ENCODE peak calls at places on chromosomes 16 and 17, in eight cellular contexts. One of them, this sample, is unnamed.

GRCh38 chr16:78463591-78463990 is 364.1 kb downstream of the WWOX start:
- DNase-seq in non-pigmented ciliary epithelial cell: no peak
- DNase-seq in retina: no peak
- DNase-seq in ELR: no peak
- DNase-seq in activated T-helper 1 cell treated with anti-CD3 and anti-CD28 coated beads, Interleukin-12 subunit alpha, Interleukin-12 subunit beta, Interleukin-2, Interleukin-4 antibody, amounts not matched to agents 30 ng/mL and 10 ng/mL and 1 ng/mL, durations not matched to agents 14 hours and 24 hours and 36 hours: no peak
- DNase-seq in PC-3: no peak
- DNase-seq in activated naive CD8-positive, alpha-beta T cell treated with anti-CD3 and anti-CD28 coated beads, Interleukin-2, amount 50 U/mL, for 24 hours: no peak
- DNase-seq in EL: no peak
- DNase-seq in this sample: no peak

GRCh38 chr16:84283314-84284167 is 11.1 kb upstream of the WFDC1 start:
- DNase-seq in activated naive CD8-positive, alpha-beta T cell treated with anti-CD3 and anti-CD28 coated beads, Interleukin-2, amount 50 U/mL, for 24 hours: no peak
- DNase-seq in retina: peak; percentile 46
- DNase-seq in EL: no peak
- DNase-seq in ELR: no peak
- DNase-seq in PC-3: no peak
- DNase-seq in activated T-helper 1 cell treated with anti-CD3 and anti-CD28 coated beads, Interleukin-12 subunit alpha, Interleukin-12 subunit beta, Interleukin-2, Interleukin-4 antibody, amounts not matched to agents 30 ng/mL and 10 ng/mL and 1 ng/mL, durations not matched to agents 14 hours and 24 hours and 36 hours: no peak
- DNase-seq in non-pigmented ciliary epithelial cell: no peak
- DNase-seq in this sample: no peak

GRCh38 chr17:58189436-58190146 is 2.9 kb upstream of the EPX start:
- DNase-seq in retina: no peak
- DNase-seq in ELR: peak; percentile 89
- DNase-seq in activated T-helper 1 cell treated with anti-CD3 and anti-CD28 coated beads, Interleukin-12 subunit alpha, Interleukin-12 subunit beta, Interleukin-2, Interleukin-4 antibody, amounts not matched to agents 30 ng/mL and 10 ng/mL and 1 ng/mL, durations not matched to agents 14 hours and 24 hours and 36 hours: no peak
- DNase-seq in non-pigmented ciliary epithelial cell: peak; percentile 56
- DNase-seq in activated naive CD8-positive, alpha-beta T cell treated with anti-CD3 and anti-CD28 coated beads, Interleukin-2, amount 50 U/mL, for 24 hours: no peak
- DNase-seq in PC-3: peak; percentile 98
- DNase-seq in EL: peak; percentile 87
- DNase-seq in this sample: peak; percentile 21

GRCh38 chr17:61955621-61956020 is 27.8 kb upstream of the INTS2 start:
- DNase-seq in retina: no peak
- DNase-seq in ELR: no peak
- DNase-seq in PC-3: no peak
- DNase-seq in non-pigmented ciliary epithelial cell: no peak
- DNase-seq in activated naive CD8-positive, alpha-beta T cell treated with anti-CD3 and anti-CD28 coated beads, Interleukin-2, amount 50 U/mL, for 24 hours: no peak
- DNase-seq in EL: no peak
- DNase-seq in activated T-helper 1 cell treated with anti-CD3 and anti-CD28 coated beads, Interleukin-12 subunit alpha, Interleukin-12 subunit beta, Interleukin-2, Interleukin-4 antibody, amounts not matched to agents 30 ng/mL and 10 ng/mL and 1 ng/mL, durations not matched to agents 14 hours and 24 hours and 36 hours: no peak
- DNase-seq in this sample: no peak

GRCh38 chr17:45782889-45783592 is 1.1 kb upstream of the CRHR1 start:
- DNase-seq in activated T-helper 1 cell treated with anti-CD3 and anti-CD28 coated beads, Interleukin-12 subunit alpha, Interleukin-12 subunit beta, Interleukin-2, Interleukin-4 antibody, amounts not matched to agents 30 ng/mL and 10 ng/mL and 1 ng/mL, durations not matched to agents 14 hours and 24 hours and 36 hours: no peak
- DNase-seq in PC-3: no peak
- DNase-seq in non-pigmented ciliary epithelial cell: no peak
- DNase-seq in ELR: no peak
- DNase-seq in retina: peak; percentile 85
- DNase-seq in EL: no peak
- DNase-seq in activated naive CD8-positive, alpha-beta T cell treated with anti-CD3 and anti-CD28 coated beads, Interleukin-2, amount 50 U/mL, for 24 hours: peak; percentile 70
- DNase-seq in this sample: peak; percentile 28

GRCh38 chr16:61834082-61834481 is 202.2 kb downstream of the CDH8 start:
- DNase-seq in activated T-helper 1 cell treated with anti-CD3 and anti-CD28 coated beads, Interleukin-12 subunit alpha, Interleukin-12 subunit beta, Interleukin-2, Interleukin-4 antibody, amounts not matched to agents 30 ng/mL and 10 ng/mL and 1 ng/mL, durations not matched to agents 14 hours and 24 hours and 36 hours: no peak
- DNase-seq in retina: no peak
- DNase-seq in non-pigmented ciliary epithelial cell: no peak
- DNase-seq in activated naive CD8-positive, alpha-beta T cell treated with anti-CD3 and anti-CD28 coated beads, Interleukin-2, amount 50 U/mL, for 24 hours: no peak
- DNase-seq in ELR: no peak
- DNase-seq in PC-3: no peak
- DNase-seq in EL: no peak
- DNase-seq in this sample: no peak

GRCh38 chr17:42969006-42969581 is 4.8 kb upstream of the AARSD1 start:
- DNase-seq in activated naive CD8-positive, alpha-beta T cell treated with anti-CD3 and anti-CD28 coated beads, Interleukin-2, amount 50 U/mL, for 24 hours: no peak
- DNase-seq in ELR: no peak
- DNase-seq in non-pigmented ciliary epithelial cell: no peak
- DNase-seq in retina: no peak
- DNase-seq in activated T-helper 1 cell treated with anti-CD3 and anti-CD28 coated beads, Interleukin-12 subunit alpha, Interleukin-12 subunit beta, Interleukin-2, Interleukin-4 antibody, amounts not matched to agents 30 ng/mL and 10 ng/mL and 1 ng/mL, durations not matched to agents 14 hours and 24 hours and 36 hours: no peak
- DNase-seq in EL: no peak
- DNase-seq in PC-3: no peak
- DNase-seq in this sample: peak; percentile 67

GRCh38 chr16:57194512-57194911 is 8.4 kb downstream of the RSPRY1 start:
- DNase-seq in retina: no peak
- DNase-seq in activated T-helper 1 cell treated with anti-CD3 and anti-CD28 coated beads, Interleukin-12 subunit alpha, Interleukin-12 subunit beta, Interleukin-2, Interleukin-4 antibody, amounts not matched to agents 30 ng/mL and 10 ng/mL and 1 ng/mL, durations not matched to agents 14 hours and 24 hours and 36 hours: no peak
- DNase-seq in PC-3: peak; percentile 90
- DNase-seq in EL: peak; percentile 92
- DNase-seq in ELR: peak; percentile 97
- DNase-seq in non-pigmented ciliary epithelial cell: peak; percentile 87
- DNase-seq in activated naive CD8-positive, alpha-beta T cell treated with anti-CD3 and anti-CD28 coated beads, Interleukin-2, amount 50 U/mL, for 24 hours: no peak
- DNase-seq in this sample: no peak

GRCh38 chr16:88700636-88701482 is 5.3 kb downstream of the RNF166 start:
- DNase-seq in retina: no peak
- DNase-seq in ELR: peak; percentile 96
- DNase-seq in PC-3: peak; percentile 72
- DNase-seq in non-pigmented ciliary epithelial cell: peak; percentile 71
- DNase-seq in activated naive CD8-positive, alpha-beta T cell treated with anti-CD3 and anti-CD28 coated beads, Interleukin-2, amount 50 U/mL, for 24 hours: peak; percentile 93
- DNase-seq in EL: peak; percentile 80
- DNase-seq in activated T-helper 1 cell treated with anti-CD3 and anti-CD28 coated beads, Interleukin-12 subunit alpha, Interleukin-12 subunit beta, Interleukin-2, Interleukin-4 antibody, amounts not matched to agents 30 ng/mL and 10 ng/mL and 1 ng/mL, durations not matched to agents 14 hours and 24 hours and 36 hours: peak; percentile 92
- DNase-seq in this sample: peak; percentile 87

GRCh38 chr17:81903415-81903831 is 1.4 kb downstream of the NPB start:
- DNase-seq in PC-3: no peak
- DNase-seq in retina: no peak
- DNase-seq in activated naive CD8-positive, alpha-beta T cell treated with anti-CD3 and anti-CD28 coated beads, Interleukin-2, amount 50 U/mL, for 24 hours: no peak
- DNase-seq in ELR: no peak
- DNase-seq in EL: no peak
- DNase-seq in activated T-helper 1 cell treated with anti-CD3 and anti-CD28 coated beads, Interleukin-12 subunit alpha, Interleukin-12 subunit beta, Interleukin-2, Interleukin-4 antibody, amounts not matched to agents 30 ng/mL and 10 ng/mL and 1 ng/mL, durations not matched to agents 14 hours and 24 hours and 36 hours: no peak
- DNase-seq in non-pigmented ciliary epithelial cell: no peak
- DNase-seq in this sample: no peak

GRCh38 chr16:84144859-84145639 is at the start of the genes DNAAF1 and HSDL1:
- DNase-seq in EL: peak; percentile 83
- DNase-seq in retina: peak; percentile 94
- DNase-seq in non-pigmented ciliary epithelial cell: peak; percentile 17
- DNase-seq in activated T-helper 1 cell treated with anti-CD3 and anti-CD28 coated beads, Interleukin-12 subunit alpha, Interleukin-12 subunit beta, Interleukin-2, Interleukin-4 antibody, amounts not matched to agents 30 ng/mL and 10 ng/mL and 1 ng/mL, durations not matched to agents 14 hours and 24 hours and 36 hours: peak; percentile 92
- DNase-seq in PC-3: peak; percentile 88
- DNase-seq in activated naive CD8-positive, alpha-beta T cell treated with anti-CD3 and anti-CD28 coated beads, Interleukin-2, amount 50 U/mL, for 24 hours: peak; percentile 96
- DNase-seq in ELR: peak; percentile 90
- DNase-seq in this sample: peak; percentile 89

GRCh38 chr16:2151188-2152091 is 3.0 kb downstream of the RAB26 start:
- DNase-seq in EL: peak; percentile 36
- DNase-seq in activated naive CD8-positive, alpha-beta T cell treated with anti-CD3 and anti-CD28 coated beads, Interleukin-2, amount 50 U/mL, for 24 hours: peak; percentile 25
- DNase-seq in non-pigmented ciliary epithelial cell: no peak
- DNase-seq in PC-3: no peak
- DNase-seq in ELR: peak; percentile 53
- DNase-seq in activated T-helper 1 cell treated with anti-CD3 and anti-CD28 coated beads, Interleukin-12 subunit alpha, Interleukin-12 subunit beta, Interleukin-2, Interleukin-4 antibody, amounts not matched to agents 30 ng/mL and 10 ng/mL and 1 ng/mL, durations not matched to agents 14 hours and 24 hours and 36 hours: no peak
- DNase-seq in retina: no peak
- DNase-seq in this sample: peak; percentile 19

GRCh38 chr16:54355251-54355650 is 68.7 kb upstream of the IRX3 start:
- DNase-seq in non-pigmented ciliary epithelial cell: peak; percentile 46
- DNase-seq in ELR: peak; percentile 66
- DNase-seq in activated naive CD8-positive, alpha-beta T cell treated with anti-CD3 and anti-CD28 coated beads, Interleukin-2, amount 50 U/mL, for 24 hours: no peak
- DNase-seq in EL: peak; percentile 47
- DNase-seq in PC-3: no peak
- DNase-seq in retina: no peak
- DNase-seq in activated T-helper 1 cell treated with anti-CD3 and anti-CD28 coated beads, Interleukin-12 subunit alpha, Interleukin-12 subunit beta, Interleukin-2, Interleukin-4 antibody, amounts not matched to agents 30 ng/mL and 10 ng/mL and 1 ng/mL, durations not matched to agents 14 hours and 24 hours and 36 hours: no peak
- DNase-seq in this sample: no peak

GRCh38 chr16:89990799-89991198 is 28.5 kb downstream of the DBNDD1 start:
- DNase-seq in non-pigmented ciliary epithelial cell: no peak
- DNase-seq in activated T-helper 1 cell treated with anti-CD3 and anti-CD28 coated beads, Interleukin-12 subunit alpha, Interleukin-12 subunit beta, Interleukin-2, Interleukin-4 antibody, amounts not matched to agents 30 ng/mL and 10 ng/mL and 1 ng/mL, durations not matched to agents 14 hours and 24 hours and 36 hours: no peak
- DNase-seq in EL: no peak
- DNase-seq in retina: no peak
- DNase-seq in ELR: no peak
- DNase-seq in activated naive CD8-positive, alpha-beta T cell treated with anti-CD3 and anti-CD28 coated beads, Interleukin-2, amount 50 U/mL, for 24 hours: no peak
- DNase-seq in PC-3: no peak
- DNase-seq in this sample: no peak

GRCh38 chr17:12627177-12627629 is 38.5 kb upstream of the MYOCD start:
- DNase-seq in PC-3: peak; percentile 12
- DNase-seq in non-pigmented ciliary epithelial cell: peak; percentile 89
- DNase-seq in EL: peak; percentile 92
- DNase-seq in activated T-helper 1 cell treated with anti-CD3 and anti-CD28 coated beads, Interleukin-12 subunit alpha, Interleukin-12 subunit beta, Interleukin-2, Interleukin-4 antibody, amounts not matched to agents 30 ng/mL and 10 ng/mL and 1 ng/mL, durations not matched to agents 14 hours and 24 hours and 36 hours: no peak
- DNase-seq in ELR: peak; percentile 95
- DNase-seq in activated naive CD8-positive, alpha-beta T cell treated with anti-CD3 and anti-CD28 coated beads, Interleukin-2, amount 50 U/mL, for 24 hours: no peak
- DNase-seq in retina: no peak
- DNase-seq in this sample: no peak

GRCh38 chr16:21598676-21599157 is 660 bp upstream of the METTL9 start:
- DNase-seq in non-pigmented ciliary epithelial cell: no peak
- DNase-seq in ELR: no peak
- DNase-seq in retina: no peak
- DNase-seq in activated T-helper 1 cell treated with anti-CD3 and anti-CD28 coated beads, Interleukin-12 subunit alpha, Interleukin-12 subunit beta, Interleukin-2, Interleukin-4 antibody, amounts not matched to agents 30 ng/mL and 10 ng/mL and 1 ng/mL, durations not matched to agents 14 hours and 24 hours and 36 hours: no peak
- DNase-seq in activated naive CD8-positive, alpha-beta T cell treated with anti-CD3 and anti-CD28 coated beads, Interleukin-2, amount 50 U/mL, for 24 hours: no peak
- DNase-seq in EL: peak; percentile 15
- DNase-seq in PC-3: no peak
- DNase-seq in this sample: peak; percentile 27

GRCh38 chr17:41452276-41452675 is 11.5 kb upstream of the KRT38 start:
- DNase-seq in PC-3: no peak
- DNase-seq in non-pigmented ciliary epithelial cell: no peak
- DNase-seq in ELR: no peak
- DNase-seq in activated naive CD8-positive, alpha-beta T cell treated with anti-CD3 and anti-CD28 coated beads, Interleukin-2, amount 50 U/mL, for 24 hours: no peak
- DNase-seq in EL: no peak
- DNase-seq in retina: no peak
- DNase-seq in activated T-helper 1 cell treated with anti-CD3 and anti-CD28 coated beads, Interleukin-12 subunit alpha, Interleukin-12 subunit beta, Interleukin-2, Interleukin-4 antibody, amounts not matched to agents 30 ng/mL and 10 ng/mL and 1 ng/mL, durations not matched to agents 14 hours and 24 hours and 36 hours: no peak
- DNase-seq in this sample: peak; percentile 43

GRCh38 chr17:65020284-65020683 is 36.3 kb downstream of the GNA13 start:
- DNase-seq in retina: no peak
- DNase-seq in activated naive CD8-positive, alpha-beta T cell treated with anti-CD3 and anti-CD28 coated beads, Interleukin-2, amount 50 U/mL, for 24 hours: no peak
- DNase-seq in activated T-helper 1 cell treated with anti-CD3 and anti-CD28 coated beads, Interleukin-12 subunit alpha, Interleukin-12 subunit beta, Interleukin-2, Interleukin-4 antibody, amounts not matched to agents 30 ng/mL and 10 ng/mL and 1 ng/mL, durations not matched to agents 14 hours and 24 hours and 36 hours: no peak
- DNase-seq in PC-3: peak; percentile 67
- DNase-seq in EL: peak; percentile 78
- DNase-seq in non-pigmented ciliary epithelial cell: peak; percentile 44
- DNase-seq in ELR: peak; percentile 79
- DNase-seq in this sample: no peak

GRCh38 chr16:66382966-66383299 is 16.4 kb downstream of the CDH5 start:
- DNase-seq in PC-3: peak; percentile 85
- DNase-seq in non-pigmented ciliary epithelial cell: peak; percentile 81
- DNase-seq in activated T-helper 1 cell treated with anti-CD3 and anti-CD28 coated beads, Interleukin-12 subunit alpha, Interleukin-12 subunit beta, Interleukin-2, Interleukin-4 antibody, amounts not matched to agents 30 ng/mL and 10 ng/mL and 1 ng/mL, durations not matched to agents 14 hours and 24 hours and 36 hours: no peak
- DNase-seq in activated naive CD8-positive, alpha-beta T cell treated with anti-CD3 and anti-CD28 coated beads, Interleukin-2, amount 50 U/mL, for 24 hours: no peak
- DNase-seq in EL: peak; percentile 90
- DNase-seq in ELR: peak; percentile 96
- DNase-seq in retina: no peak
- DNase-seq in this sample: no peak

GRCh38 chr17:79833744-79834574 is 5.3 kb downstream of the CBX4 start:
- DNase-seq in ELR: no peak
- DNase-seq in PC-3: no peak
- DNase-seq in activated T-helper 1 cell treated with anti-CD3 and anti-CD28 coated beads, Interleukin-12 subunit alpha, Interleukin-12 subunit beta, Interleukin-2, Interleukin-4 antibody, amounts not matched to agents 30 ng/mL and 10 ng/mL and 1 ng/mL, durations not matched to agents 14 hours and 24 hours and 36 hours: no peak
- DNase-seq in activated naive CD8-positive, alpha-beta T cell treated with anti-CD3 and anti-CD28 coated beads, Interleukin-2, amount 50 U/mL, for 24 hours: no peak
- DNase-seq in non-pigmented ciliary epithelial cell: no peak
- DNase-seq in retina: peak; percentile 25
- DNase-seq in EL: no peak
- DNase-seq in this sample: no peak

GRCh38 chr16:71542377-71542776 is 16.2 kb downstream of the CHST4 start:
- DNase-seq in activated T-helper 1 cell treated with anti-CD3 and anti-CD28 coated beads, Interleukin-12 subunit alpha, Interleukin-12 subunit beta, Interleukin-2, Interleukin-4 antibody, amounts not matched to agents 30 ng/mL and 10 ng/mL and 1 ng/mL, durations not matched to agents 14 hours and 24 hours and 36 hours: peak; percentile 34
- DNase-seq in activated naive CD8-positive, alpha-beta T cell treated with anti-CD3 and anti-CD28 coated beads, Interleukin-2, amount 50 U/mL, for 24 hours: peak; percentile 69
- DNase-seq in retina: peak; percentile 27
- DNase-seq in non-pigmented ciliary epithelial cell: no peak
- DNase-seq in PC-3: peak; percentile 6
- DNase-seq in ELR: peak; percentile 73
- DNase-seq in EL: peak; percentile 60
- DNase-seq in this sample: peak; percentile 78

GRCh38 chr16:15482068-15482747 is 47.8 kb downstream of the BMERB1 start:
- DNase-seq in activated T-helper 1 cell treated with anti-CD3 and anti-CD28 coated beads, Interleukin-12 subunit alpha, Interleukin-12 subunit beta, Interleukin-2, Interleukin-4 antibody, amounts not matched to agents 30 ng/mL and 10 ng/mL and 1 ng/mL, durations not matched to agents 14 hours and 24 hours and 36 hours: no peak
- DNase-seq in ELR: peak; percentile 97
- DNase-seq in retina: no peak
- DNase-seq in PC-3: peak; percentile 94
- DNase-seq in EL: peak; percentile 94
- DNase-seq in activated naive CD8-positive, alpha-beta T cell treated with anti-CD3 and anti-CD28 coated beads, Interleukin-2, amount 50 U/mL, for 24 hours: peak; percentile 63
- DNase-seq in non-pigmented ciliary epithelial cell: peak; percentile 99
- DNase-seq in this sample: peak; percentile 65

GRCh38 chr16:17414421-17414820 is 56.3 kb downstream of the XYLT1 start:
- DNase-seq in non-pigmented ciliary epithelial cell: no peak
- DNase-seq in activated naive CD8-positive, alpha-beta T cell treated with anti-CD3 and anti-CD28 coated beads, Interleukin-2, amount 50 U/mL, for 24 hours: peak; percentile 31
- DNase-seq in activated T-helper 1 cell treated with anti-CD3 and anti-CD28 coated beads, Interleukin-12 subunit alpha, Interleukin-12 subunit beta, Interleukin-2, Interleukin-4 antibody, amounts not matched to agents 30 ng/mL and 10 ng/mL and 1 ng/mL, durations not matched to agents 14 hours and 24 hours and 36 hours: no peak
- DNase-seq in PC-3: no peak
- DNase-seq in EL: no peak
- DNase-seq in ELR: no peak
- DNase-seq in retina: no peak
- DNase-seq in this sample: no peak

GRCh38 chr17:42750730-42751356 is 6.0 kb upstream of the EZH1 start:
- DNase-seq in PC-3: no peak
- DNase-seq in activated T-helper 1 cell treated with anti-CD3 and anti-CD28 coated beads, Interleukin-12 subunit alpha, Interleukin-12 subunit beta, Interleukin-2, Interleukin-4 antibody, amounts not matched to agents 30 ng/mL and 10 ng/mL and 1 ng/mL, durations not matched to agents 14 hours and 24 hours and 36 hours: no peak
- DNase-seq in EL: no peak
- DNase-seq in ELR: no peak
- DNase-seq in activated naive CD8-positive, alpha-beta T cell treated with anti-CD3 and anti-CD28 coated beads, Interleukin-2, amount 50 U/mL, for 24 hours: no peak
- DNase-seq in retina: no peak
- DNase-seq in non-pigmented ciliary epithelial cell: no peak
- DNase-seq in this sample: no peak

GRCh38 chr16:89383095-89384003 is 107.0 kb downstream of the ANKRD11 start:
- DNase-seq in non-pigmented ciliary epithelial cell: no peak
- DNase-seq in PC-3: peak; percentile 78
- DNase-seq in EL: peak; percentile 70
- DNase-seq in retina: peak; percentile 61
- DNase-seq in ELR: peak; percentile 81
- DNase-seq in activated naive CD8-positive, alpha-beta T cell treated with anti-CD3 and anti-CD28 coated beads, Interleukin-2, amount 50 U/mL, for 24 hours: no peak
- DNase-seq in activated T-helper 1 cell treated with anti-CD3 and anti-CD28 coated beads, Interleukin-12 subunit alpha, Interleukin-12 subunit beta, Interleukin-2, Interleukin-4 antibody, amounts not matched to agents 30 ng/mL and 10 ng/mL and 1 ng/mL, durations not matched to agents 14 hours and 24 hours and 36 hours: no peak
- DNase-seq in this sample: no peak

GRCh38 chr17:18944646-18945045 is 7.3 kb upstream of the SLC5A10 start:
- DNase-seq in non-pigmented ciliary epithelial cell: no peak
- DNase-seq in retina: no peak
- DNase-seq in ELR: no peak
- DNase-seq in activated T-helper 1 cell treated with anti-CD3 and anti-CD28 coated beads, Interleukin-12 subunit alpha, Interleukin-12 subunit beta, Interleukin-2, Interleukin-4 antibody, amounts not matched to agents 30 ng/mL and 10 ng/mL and 1 ng/mL, durations not matched to agents 14 hours and 24 hours and 36 hours: no peak
- DNase-seq in PC-3: no peak
- DNase-seq in EL: no peak
- DNase-seq in activated naive CD8-positive, alpha-beta T cell treated with anti-CD3 and anti-CD28 coated beads, Interleukin-2, amount 50 U/mL, for 24 hours: no peak
- DNase-seq in this sample: no peak

GRCh38 chr16:77043076-77043475 is 147.9 kb upstream of the MON1B start:
- DNase-seq in ELR: peak; percentile 4
- DNase-seq in activated T-helper 1 cell treated with anti-CD3 and anti-CD28 coated beads, Interleukin-12 subunit alpha, Interleukin-12 subunit beta, Interleukin-2, Interleukin-4 antibody, amounts not matched to agents 30 ng/mL and 10 ng/mL and 1 ng/mL, durations not matched to agents 14 hours and 24 hours and 36 hours: no peak
- DNase-seq in EL: no peak
- DNase-seq in activated naive CD8-positive, alpha-beta T cell treated with anti-CD3 and anti-CD28 coated beads, Interleukin-2, amount 50 U/mL, for 24 hours: no peak
- DNase-seq in non-pigmented ciliary epithelial cell: no peak
- DNase-seq in retina: no peak
- DNase-seq in PC-3: peak; percentile 43
- DNase-seq in this sample: peak; percentile 25

GRCh38 chr17:40194821-40195220 is 17.6 kb downstream of the RAPGEFL1 start:
- DNase-seq in non-pigmented ciliary epithelial cell: no peak
- DNase-seq in activated naive CD8-positive, alpha-beta T cell treated with anti-CD3 and anti-CD28 coated beads, Interleukin-2, amount 50 U/mL, for 24 hours: no peak
- DNase-seq in retina: no peak
- DNase-seq in activated T-helper 1 cell treated with anti-CD3 and anti-CD28 coated beads, Interleukin-12 subunit alpha, Interleukin-12 subunit beta, Interleukin-2, Interleukin-4 antibody, amounts not matched to agents 30 ng/mL and 10 ng/mL and 1 ng/mL, durations not matched to agents 14 hours and 24 hours and 36 hours: no peak
- DNase-seq in ELR: no peak
- DNase-seq in EL: no peak
- DNase-seq in PC-3: no peak
- DNase-seq in this sample: no peak

This sample was measured in RPMI8226.